ENCODE peak calls at places on chromosomes 4 and X, in five cellular contexts. Z is H9, Q is neural progenitor cell, M is GM23248, X is hepatocyte. N is an unnamed sample.

GRCh38 chr4:127782275-127783025 is at the start of gene HSPA4L:
- DNase-seq in Z (no peak), Q (peak; percentile 67), M (peak; percentile 75), X (peak; percentile 47), N (peak; percentile 32)

GRCh38 chrX:155215443-155216178 is 649 bp upstream of the VBP1 start:
- DNase-seq in Z (no peak), Q (no peak), M (peak; percentile 21), X (no peak), N (peak; percentile 78)

GRCh38 chrX:48715876-48716502 is 19.5 kb downstream of the SUV39H1 start:
- DNase-seq in Z (no peak), Q (no peak), M (peak; percentile 30), X (no peak), N (no peak)

GRCh38 chrX:34972206-34972605 is 29.6 kb downstream of the FAM47B start:
- DNase-seq in Z (no peak), Q (no peak), M (no peak), X (no peak), N (no peak)

GRCh38 chr4:5399790-5400421 is 308.5 kb downstream of the EVC2 start:
- DNase-seq in Z (peak; percentile 55), Q (peak; percentile 70), M (peak; percentile 59), X (peak; percentile 68), N (no peak)

GRCh38 chr4:51843309-51844156 is 580 bp downstream of the DCUN1D4 start:
- DNase-seq in Z (no peak), Q (peak; percentile 78), M (peak; percentile 86), X (peak; percentile 76), N (peak; percentile 92)

GRCh38 chrX:18855919-18856644 is 127.8 kb downstream of the PHKA2 start:
- DNase-seq in Z (no peak), Q (no peak), M (peak; percentile 10), X (no peak), N (peak; percentile 80)

GRCh38 chrX:29858714-29859113 is 356.6 kb upstream of the MAGEB2 start:
- DNase-seq in Z (no peak), Q (no peak), M (peak; percentile 54), X (no peak), N (no peak)

DNA sequence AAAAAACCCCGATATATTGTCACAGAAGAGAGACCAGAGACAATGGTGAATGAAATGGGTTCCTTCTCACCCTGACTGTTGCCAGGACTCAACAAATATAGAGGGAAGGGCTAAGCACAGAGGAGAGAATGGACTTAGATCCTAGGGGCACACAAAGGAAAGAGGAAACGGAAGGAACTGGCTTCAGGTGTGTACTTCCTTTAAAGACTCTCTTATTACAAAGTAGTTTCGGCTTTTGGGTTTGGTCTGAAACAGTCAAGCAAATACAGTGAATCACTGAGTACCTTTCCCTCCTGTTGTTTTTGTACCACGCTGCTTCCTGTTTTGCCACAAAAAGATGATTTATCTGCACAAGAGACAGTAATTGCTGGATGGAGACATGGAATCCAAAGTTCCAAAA is 46.1 kb upstream of the S100G start:
- DNase-seq in Z (no peak), Q (no peak), M (no peak), X (peak; percentile 30), N (no peak)
- H2AFZ ChIP-seq in Z (no peak overlapping the region), Q (no peak overlapping the region), M (no peak overlapping the region), X (peak overlapping the region; percentile 42), N (no peak overlapping the region)

GRCh38 chr4:123783936-123784335 is 387.3 kb downstream of the SPRY1 start:
- DNase-seq in Z (no peak), Q (no peak), M (peak; percentile 44), X (no peak), N (no peak)

GRCh38 chr4:123786159-123786915 is 389.7 kb downstream of the SPRY1 start:
- DNase-seq in Z (no peak), Q (no peak), M (peak; percentile 27), X (no peak), N (peak; percentile 54)

GRCh38 chr4:123784626-123785025 is 388.0 kb downstream of the SPRY1 start:
- DNase-seq in Z (no peak), Q (no peak), M (peak; percentile 21), X (no peak), N (no peak)

GRCh38 chr4:123786955-123787354 is 390.4 kb downstream of the SPRY1 start:
- DNase-seq in Z (no peak), Q (peak; percentile 9), M (peak; percentile 25), X (peak; percentile 10), N (no peak)

DNA sequence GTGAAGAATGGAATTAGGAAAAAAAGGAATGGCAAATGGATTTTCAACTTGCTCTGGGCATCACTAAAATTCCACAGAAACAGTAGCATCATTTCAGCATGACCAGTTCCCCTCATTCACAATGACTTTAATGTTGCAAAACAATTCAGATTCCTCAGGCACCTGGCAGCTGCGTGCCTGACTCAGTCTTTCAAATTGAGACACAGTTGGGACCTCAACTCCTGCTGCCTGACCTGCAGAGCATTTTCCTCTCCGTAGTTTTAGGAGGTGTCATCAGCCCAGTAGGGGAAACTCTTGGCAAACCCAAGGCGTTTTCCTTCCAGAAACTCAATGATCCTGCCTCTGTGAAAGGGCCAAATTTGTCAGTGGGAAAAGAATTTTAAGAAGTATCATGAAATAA is 388.9 kb downstream of the SPRY1 start:
- DNase-seq in Z (peak; percentile 66), Q (peak; percentile 64), M (peak; percentile 97), X (no peak), N (peak; percentile 72)
- H3K4me1 ChIP-seq in Z (peaks cover 5% of the 10 kb centered on the region), Q (peaks cover 29% of the 10 kb centered on the region), M (peaks cover 55% of the 10 kb centered on the region), X (no peaks in the 10 kb centered on the region), N (peaks cover 49% of the 10 kb centered on the region)

GRCh38 chr4:176631611-176632010 is 161.1 kb downstream of the VEGFC start:
- DNase-seq in Z (no peak), Q (no peak), M (no peak), X (no peak), N (no peak)
- H2AFZ ChIP-seq in Z (no peak overlapping the region), Q (no peak overlapping the region), M (no peak overlapping the region), X (no peak overlapping the region), N (no peak overlapping the region)

GRCh38 chrX:10231461-10231860 is 74.7 kb downstream of the CLCN4 start:
- DNase-seq in Z (no peak), Q (no peak), M (no peak), X (no peak), N (no peak)
- H3K4me1 ChIP-seq in Z (no peaks in the 10 kb centered on the region), Q (no peaks in the 10 kb centered on the region), M (peaks cover 8% of the 10 kb centered on the region), X (no peaks in the 10 kb centered on the region), N (peaks cover 21% of the 10 kb centered on the region)

GRCh38 chr4:165865995-165866650 is 6.9 kb upstream of the TLL1 start:
- DNase-seq in Z (no peak), Q (no peak), M (no peak), X (no peak), N (no peak)
- H2AFZ ChIP-seq in Z (no peak overlapping the region), Q (peak overlapping the region; percentile 51), M (no peak overlapping the region), X (no peak overlapping the region), N (no peak overlapping the region)

GRCh38 chr4:141335166-141335565 is 114.5 kb downstream of the ZNF330 start:
- DNase-seq in Z (no peak), Q (no peak), M (no peak), X (no peak), N (no peak)
- H3K4me1 ChIP-seq in Z (no peaks in the 10 kb centered on the region), Q (no peaks in the 10 kb centered on the region), M (peaks cover 30% of the 10 kb centered on the region), X (no peaks in the 10 kb centered on the region), N (peaks cover 11% of the 10 kb centered on the region)

GRCh38 chr4:90540536-90540935 is 413.3 kb downstream of the CCSER1 start:
- DNase-seq in Z (no peak), Q (no peak), M (no peak), X (no peak), N (no peak)

GRCh38 chr4:90543419-90544170 is 416.4 kb downstream of the CCSER1 start:
- DNase-seq in Z (no peak), Q (no peak), M (no peak), X (no peak), N (no peak)

GRCh38 chr4:90545380-90545779 is 418.2 kb downstream of the CCSER1 start:
- DNase-seq in Z (no peak), Q (no peak), M (no peak), X (no peak), N (no peak)

GRCh38 chr4:90542216-90542615 is 415.0 kb downstream of the CCSER1 start:
- DNase-seq in Z (no peak), Q (no peak), M (no peak), X (no peak), N (no peak)

DNA sequence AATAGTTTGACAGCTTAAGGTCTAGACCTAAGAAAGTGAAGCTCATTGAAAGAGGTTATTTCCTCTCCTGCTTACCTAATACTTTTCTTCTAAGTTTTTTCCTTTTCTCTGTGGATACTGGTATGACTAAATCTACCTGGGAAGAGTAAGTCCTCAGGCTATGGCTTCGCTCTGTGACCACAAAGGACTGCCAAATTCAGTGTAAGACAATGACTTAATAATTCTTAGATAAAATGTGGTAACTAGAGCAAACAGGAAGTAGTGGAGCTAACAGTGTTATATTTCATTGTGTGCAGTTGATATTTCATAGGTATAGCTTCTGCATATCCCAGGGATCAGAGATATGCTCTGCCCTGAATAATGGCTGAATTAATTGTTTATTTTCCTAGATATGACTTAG is 418.9 kb downstream of the CCSER1 start:
- DNase-seq in Z (no peak), Q (no peak), M (no peak), X (no peak), N (no peak)
- H2AFZ ChIP-seq in Z (no peak overlapping the region), Q (no peak overlapping the region), M (no peak overlapping the region), X (no peak overlapping the region), N (no peak overlapping the region)

DNA sequence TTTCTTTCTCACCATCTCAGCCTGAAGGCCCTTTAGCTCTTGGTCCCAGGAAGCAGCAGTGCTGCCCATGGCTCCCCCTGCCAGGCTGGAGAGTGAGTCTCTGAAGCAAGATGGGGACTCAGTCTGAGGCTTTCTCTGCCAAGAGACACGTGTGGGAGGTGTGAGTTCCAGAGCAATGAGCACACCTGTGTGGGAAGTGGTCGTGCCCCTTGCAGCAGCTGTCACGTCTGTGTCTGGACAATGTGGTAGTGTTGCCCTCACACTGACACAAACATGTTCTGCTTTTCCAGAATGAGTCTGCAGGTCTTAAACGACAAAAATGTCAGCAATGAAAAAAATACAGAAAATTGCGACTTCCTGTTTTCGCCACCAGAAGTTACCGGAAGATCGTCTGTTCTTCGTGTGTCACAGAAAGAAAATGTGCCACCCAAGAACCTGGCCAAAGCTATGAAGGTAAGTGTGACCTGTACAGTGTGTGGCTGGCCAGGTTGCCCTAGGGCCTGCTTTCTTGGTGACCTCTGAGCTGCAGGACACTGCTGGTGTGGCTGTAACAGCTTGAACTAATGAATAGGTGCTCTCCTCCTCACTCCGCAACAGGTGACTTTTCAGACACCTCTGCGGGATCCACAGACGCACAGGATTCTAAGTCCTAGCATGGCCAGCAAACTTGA is 1.9 kb downstream of the TACC3 start:
- DNase-seq in Z (no peak), Q (no peak), M (no peak), X (no peak), N (peak; percentile 46)
- H3K4me1 ChIP-seq in Z (no peaks in the 10 kb centered on the region), Q (peaks cover 21% of the 10 kb centered on the region), M (peaks cover 24% of the 10 kb centered on the region), X (peaks cover 14% of the 10 kb centered on the region), N (peaks cover 38% of the 10 kb centered on the region)

N was measured in osteoblast.